ENCODE peak calls at places on chromosomes 4 and X, in ten cellular contexts. F, W, L, I, V, N, G, O, A and E are unnamed samples.

GRCh38 chr4:67684839-67685531 is 16.0 kb downstream of the UBA6 start:
- DNase-seq in F (no peak), W (no peak), L (peak), I (no peak), V (no peak), N (no peak), G (no peak), O (no peak), A (peak), E (no peak)

GRCh38 chr4:62549601-62550000 is 1349.5 kb downstream of the ADGRL3 start:
- DNase-seq in F (no peak), W (no peak), L (no peak), I (no peak), V (no peak), N (no peak), G (no peak), O (no peak), A (no peak), E (no peak)

GRCh38 chr4:153489856-153490558 is 23.8 kb downstream of the TMEM131L start:
- DNase-seq in F (no peak), W (no peak), L (no peak), I (no peak), V (no peak), N (no peak), G (peak), O (peak), A (peak), E (no peak)

GRCh38 chrX:97806238-97806637 is 922.5 kb downstream of the RPA4 start:
- DNase-seq in F (no peak), W (no peak), L (no peak), I (no peak), V (no peak), N (no peak), G (no peak), O (no peak), A (no peak), E (no peak)

GRCh38 chr4:138263438-138263837 is 21.3 kb upstream of the SLC7A11 start:
- DNase-seq in F (no peak), W (no peak), L (no peak), I (no peak), V (no peak), N (no peak), G (no peak), O (no peak), A (peak), E (no peak)

GRCh38 chrX:137424679-137425078 is 141.2 kb upstream of the ZIC3 start:
- DNase-seq in F (no peak), W (no peak), L (no peak), I (no peak), V (no peak), N (no peak), G (no peak), O (no peak), A (no peak), E (no peak)

GRCh38 chrX:46130246-46130645 is 415.0 kb downstream of the ZNF674 start:
- DNase-seq in F (no peak), W (no peak), L (no peak), I (no peak), V (no peak), N (no peak), G (no peak), O (peak), A (no peak), E (no peak)

GRCh38 chr4:81255524-81255923 is 40.5 kb upstream of the PRKG2 start:
- DNase-seq in F (no peak), W (no peak), L (peak), I (no peak), V (no peak), N (peak), G (no peak), O (no peak), A (peak), E (no peak)

GRCh38 chr4:147582386-147583077 is 34.7 kb upstream of the TMEM184C start:
- DNase-seq in F (no peak), W (no peak), L (no peak), I (no peak), V (no peak), N (no peak), G (no peak), O (no peak), A (no peak), E (no peak)

GRCh38 chr4:41050116-41050515 is 164.2 kb downstream of the APBB2 start:
- DNase-seq in F (no peak), W (no peak), L (no peak), I (no peak), V (no peak), N (no peak), G (no peak), O (no peak), A (peak), E (no peak)

GRCh38 chr4:4460759-4461158 is 73.9 kb downstream of the NSG1 start:
- DNase-seq in F (no peak), W (no peak), L (no peak), I (no peak), V (no peak), N (no peak), G (no peak), O (no peak), A (no peak), E (no peak)